ENCODE peak calls at places on chromosome 22, in nine cellular contexts. T is Panc1, O is Calu3, Y is progenitor cell of endocrine pancreas, Q is AG04450, K is GM23248, A is non-pigmented ciliary epithelial cell, U is DMS79 treated with DMSO at 0.1 percent for 48 hours, L is B cell. G is an unnamed sample.

GRCh38 chr22:36258750-36259619 is 6.1 kb downstream of the APOL1 start:
- DNase-seq in T (no peak), O (no peak), Y (no peak), Q (no peak), K (no peak), A (no peak), U (no peak), L (no peak), G (peak)

GRCh38 chr22:45948081-45948648 is 28.8 kb downstream of the WNT7B start:
- DNase-seq in T (no peak), O (no peak), Y (no peak), Q (no peak), K (no peak), A (no peak), U (peak), L (peak), G (no peak)

GRCh38 chr22:37624017-37624365 is 15.4 kb downstream of the GGA1 start:
- DNase-seq in T (no peak), O (no peak), Y (no peak), Q (no peak), K (no peak), A (no peak), U (no peak), L (no peak), G (no peak)

GRCh38 chr22:38244106-38244505 is 28.7 kb downstream of the TMEM184B start:
- DNase-seq in T (no peak), O (no peak), Y (no peak), Q (no peak), K (no peak), A (no peak), U (no peak), L (no peak), G (no peak)

GRCh38 chr22:37747090-37747714 is 50.4 kb downstream of the TRIOBP start:
- DNase-seq in T (no peak), O (peak), Y (no peak), Q (no peak), K (peak), A (no peak), U (no peak), L (no peak), G (peak)

GRCh38 chr22:49575703-49576081 is 252.0 kb downstream of the BRD1 start:
- DNase-seq in T (no peak), O (no peak), Y (no peak), Q (no peak), K (no peak), A (no peak), U (no peak), L (no peak), G (no peak)

GRCh38 chr22:30381250-30381649 is 6.0 kb downstream of the RNF215 start:
- DNase-seq in T (no peak), O (no peak), Y (no peak), Q (no peak), K (no peak), A (no peak), U (no peak), L (no peak), G (no peak)

GRCh38 chr22:29454186-29454745 is 15.9 kb downstream of the RFPL1 start:
- DNase-seq in T (no peak), O (no peak), Y (no peak), Q (no peak), K (no peak), A (no peak), U (no peak), L (no peak), G (no peak)

GRCh38 chr22:24977370-24978230 is 25.1 kb downstream of the KIAA1671 start:
- DNase-seq in T (no peak), O (no peak), Y (no peak), Q (no peak), K (no peak), A (no peak), U (no peak), L (no peak), G (peak)

GRCh38 chr22:44091021-44091721 is 67.1 kb downstream of the PARVB start:
- DNase-seq in T (no peak), O (peak), Y (no peak), Q (no peak), K (peak), A (no peak), U (no peak), L (no peak), G (peak)

GRCh38 chr22:42296381-42296853 is 26.0 kb upstream of the TCF20 start:
- DNase-seq in T (no peak), O (peak), Y (no peak), Q (no peak), K (no peak), A (no peak), U (peak), L (peak), G (no peak)

GRCh38 chr22:45684169-45684568 is 12.5 kb downstream of the ATXN10 start:
- DNase-seq in T (no peak), O (no peak), Y (no peak), Q (no peak), K (no peak), A (no peak), U (no peak), L (no peak), G (no peak)

GRCh38 chr22:44380716-44381500 is 68.2 kb upstream of the SHISAL1 start:
- DNase-seq in T (no peak), O (no peak), Y (no peak), Q (no peak), K (peak), A (no peak), U (no peak), L (no peak), G (no peak)

GRCh38 chr22:50673231-50674126 is 856 bp downstream of the SHANK3 start:
- DNase-seq in T (no peak), O (no peak), Y (no peak), Q (no peak), K (no peak), A (no peak), U (no peak), L (peak), G (peak)

GRCh38 chr22:19942886-19943664 is 1.5 kb upstream of the TXNRD2 start:
- DNase-seq in T (no peak), O (no peak), Y (no peak), Q (no peak), K (peak), A (peak), U (no peak), L (no peak), G (peak)

GRCh38 chr22:50035976-50036375 is 22.1 kb downstream of the TTLL8 start:
- DNase-seq in T (no peak), O (no peak), Y (no peak), Q (no peak), K (no peak), A (no peak), U (no peak), L (no peak), G (no peak)